ENCODE peak calls at places on chromosomes 2 and 18, in four cellular contexts. I, B, M and U are unnamed samples.

GRCh38 chr2:46846454-46846990 is 69.1 kb downstream of the MCFD2 start:
- DNase-seq in I (no peak), B (no peak), M (peak), U (no peak)

GRCh38 chr18:44837491-44838185 is 156.9 kb downstream of the SETBP1 start:
- DNase-seq in I (no peak), B (no peak), M (no peak), U (no peak)

GRCh38 chr2:65722028-65722427 is 289.6 kb upstream of the SPRED2 start:
- DNase-seq in I (peak), B (peak), M (peak), U (peak)

GRCh38 chr2:131006561-131006960 is 86.7 kb downstream of the FAM168B start:
- DNase-seq in I (no peak), B (no peak), M (no peak), U (no peak)

GRCh38 chr2:106771811-106772210 is 114.2 kb downstream of the ST6GAL2 start:
- DNase-seq in I (no peak), B (no peak), M (no peak), U (no peak)

GRCh38 chr2:97849881-97850540 is 136.6 kb downstream of the ZAP70 start:
- DNase-seq in I (peak), B (no peak), M (no peak), U (peak)

GRCh38 chr18:48762836-48763713 is 187.7 kb downstream of the SMAD7 start:
- DNase-seq in I (no peak), B (no peak), M (no peak), U (no peak)

GRCh38 chr2:7777668-7778067 is 860.5 kb downstream of the RNF144A start:
- DNase-seq in I (no peak), B (no peak), M (no peak), U (no peak)

GRCh38 chr2:204110250-204111183 is 174.0 kb downstream of the ICOS start:
- DNase-seq in I (peak), B (no peak), M (peak), U (peak)

GRCh38 chr2:40128796-40129195 is 323.1 kb downstream of the SLC8A1 start:
- DNase-seq in I (peak), B (no peak), M (no peak), U (no peak)

GRCh38 chr2:106053116-106053515 is 141.0 kb downstream of the UXS1 start:
- DNase-seq in I (peak), B (no peak), M (peak), U (peak)

GRCh38 chr18:28086530-28087172 is 90.3 kb downstream of the CDH2 start:
- DNase-seq in I (peak), B (no peak), M (peak), U (peak)

GRCh38 chr2:201647431-201647830 is 4.1 kb upstream of the TMEM237 start:
- DNase-seq in I (no peak), B (no peak), M (no peak), U (no peak)

GRCh38 chr2:216765810-216766259 is 70.5 kb upstream of the IGFBP5 start:
- DNase-seq in I (no peak), B (peak), M (no peak), U (no peak)

GRCh38 chr2:16546128-16546754 is 119.4 kb downstream of the CYRIA start:
- DNase-seq in I (no peak), B (no peak), M (peak), U (peak)

GRCh38 chr2:20211420-20211819 is 13.5 kb downstream of the SDC1 start:
- DNase-seq in I (no peak), B (no peak), M (no peak), U (no peak)

GRCh38 chr2:181190711-181191110 is 210.3 kb downstream of the UBE2E3 start:
- DNase-seq in I (peak), B (no peak), M (no peak), U (no peak)

GRCh38 chr2:95323347-95324155 is 26.4 kb downstream of the KCNIP3 start:
- DNase-seq in I (peak), B (no peak), M (peak), U (no peak)

GRCh38 chr2:73103018-73103542 is 9.7 kb downstream of the RAB11FIP5 start:
- DNase-seq in I (no peak), B (no peak), M (no peak), U (no peak)

GRCh38 chr18:24414349-24415003 is 12.0 kb upstream of the IMPACT start:
- DNase-seq in I (no peak), B (no peak), M (no peak), U (no peak)

GRCh38 chr2:138716183-138716582 is 64.0 kb downstream of the NXPH2 start:
- DNase-seq in I (peak), B (no peak), M (no peak), U (no peak)

GRCh38 chr18:3008546-3008945 is 4.4 kb downstream of the LPIN2 start:
- DNase-seq in I (peak), B (no peak), M (peak), U (peak)

GRCh38 chr18:59988098-59988706 is 88.4 kb downstream of the PMAIP1 start:
- DNase-seq in I (peak), B (peak), M (peak), U (peak)

GRCh38 chr18:25247725-25248124 is 104.2 kb downstream of the ZNF521 start:
- DNase-seq in I (peak), B (no peak), M (no peak), U (peak)

GRCh38 chr2:162509288-162509968 is 165.5 kb downstream of the GCA start:
- DNase-seq in I (no peak), B (no peak), M (no peak), U (no peak)

GRCh38 chr18:73987247-73987980 is 160.2 kb downstream of the FBXO15 start:
- DNase-seq in I (peak), B (no peak), M (no peak), U (peak)

GRCh38 chr2:26849056-26850001 is 1.4 kb downstream of the DPYSL5 start:
- DNase-seq in I (peak), B (no peak), M (no peak), U (no peak)

GRCh38 chr2:8086796-8087479 is 594.9 kb upstream of the ID2 start:
- DNase-seq in I (peak), B (no peak), M (peak), U (peak)

GRCh38 chr2:2804528-2804927 is 473.5 kb upstream of the MYT1L start:
- DNase-seq in I (no peak), B (no peak), M (no peak), U (no peak)

GRCh38 chr2:20818820-20819219 is 4.1 kb downstream of the LDAH start:
- DNase-seq in I (no peak), B (no peak), M (peak), U (no peak)

GRCh38 chr2:36329251-36329650 is 26.3 kb upstream of the CRIM1 start:
- DNase-seq in I (peak), B (no peak), M (peak), U (peak)

DNA sequence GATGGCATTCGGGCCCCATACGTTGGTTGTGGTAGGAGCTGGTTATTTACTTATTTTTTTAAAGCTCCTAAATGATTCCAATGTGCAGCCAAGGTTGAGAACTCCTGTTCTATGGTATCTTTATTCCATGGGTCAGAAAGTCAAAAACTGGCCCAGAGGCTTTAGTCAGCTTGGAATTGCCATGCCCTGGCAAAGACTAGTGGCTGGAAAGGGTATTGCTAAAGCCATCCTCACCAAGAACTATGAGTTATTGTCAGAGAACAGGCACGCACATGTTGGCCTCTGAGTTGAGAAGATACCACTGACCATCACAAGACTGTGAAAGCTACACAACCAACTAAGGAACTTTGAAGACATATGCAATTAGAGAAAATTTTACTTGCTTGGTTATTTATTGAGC is 47.9 kb upstream of the ACMSD start:
- DNase-seq in I (no peak), B (no peak), M (no peak), U (no peak)
- TF ChIP-seq CTCF in I (no peak), B (no peak), M (peak), U (no peak)

GRCh38 chr2:6139142-6139541 is 447.0 kb downstream of the SOX11 start:
- DNase-seq in I (no peak), B (no peak), M (no peak), U (no peak)
- H3K4me3 ChIP-seq in I (no peak), B (no peak), M (no peak), U (no peak)

DNA sequence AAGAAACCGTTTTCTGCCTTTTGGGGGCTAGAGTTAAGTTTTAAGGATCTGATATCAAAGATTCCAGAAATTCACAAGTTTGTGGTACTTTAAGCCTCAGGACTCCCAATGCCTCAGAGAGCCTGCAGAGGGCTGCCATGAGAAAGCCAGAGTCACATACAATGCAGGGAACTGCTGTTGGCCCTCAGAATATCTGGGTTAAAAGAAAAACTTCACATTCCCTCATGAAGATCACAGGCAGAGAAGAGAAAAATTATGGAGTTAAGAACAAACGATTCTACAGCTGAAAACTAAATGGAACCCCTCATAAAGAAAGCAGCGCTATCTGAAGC is 39.5 kb downstream of the HDAC4 start:
- DNase-seq in I (peak), B (no peak), M (peak), U (peak)
- TF ChIP-seq CTCF in I (peak), B (no peak), M (peak), U (peak)

DNA sequence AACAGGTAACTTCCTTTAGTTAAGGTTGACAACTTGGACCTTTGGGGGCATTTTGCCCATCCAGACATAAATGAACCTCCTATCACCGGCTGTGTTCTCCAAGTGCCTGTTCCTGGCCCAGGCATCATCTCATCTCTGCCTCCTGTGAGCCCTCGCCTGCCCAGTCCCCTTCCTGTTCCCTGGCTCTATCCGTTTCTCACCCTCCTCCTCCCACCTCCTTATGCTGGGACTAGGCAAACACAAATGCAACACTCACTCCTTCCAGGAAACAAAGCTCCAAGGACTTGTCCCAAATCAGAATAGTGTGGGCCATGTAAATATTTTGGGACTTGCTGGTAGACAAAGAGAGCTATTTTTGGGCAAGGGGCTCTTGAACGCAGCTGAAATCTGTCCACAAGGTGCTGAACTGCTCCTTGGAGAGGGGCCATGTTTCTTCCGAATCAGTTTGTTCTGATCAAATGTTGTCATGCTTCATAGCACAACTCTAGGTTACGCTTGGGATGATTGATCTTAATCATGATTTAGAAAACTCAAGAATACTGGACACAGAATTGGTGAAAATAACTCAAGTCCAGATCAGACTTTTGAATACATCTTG is 25.3 kb downstream of the MBP start:
- DNase-seq in I (no peak), B (no peak), M (peak), U (no peak)
- H3K4me3 ChIP-seq in I (no peak), B (no peak), M (no peak), U (no peak)

GRCh38 chr2:232438951-232439757 is 16.8 kb upstream of the ALPI start:
- DNase-seq in I (peak), B (no peak), M (no peak), U (no peak)
- TF ChIP-seq CTCF in I (peak), B (peak), M (peak), U (peak)

DNA sequence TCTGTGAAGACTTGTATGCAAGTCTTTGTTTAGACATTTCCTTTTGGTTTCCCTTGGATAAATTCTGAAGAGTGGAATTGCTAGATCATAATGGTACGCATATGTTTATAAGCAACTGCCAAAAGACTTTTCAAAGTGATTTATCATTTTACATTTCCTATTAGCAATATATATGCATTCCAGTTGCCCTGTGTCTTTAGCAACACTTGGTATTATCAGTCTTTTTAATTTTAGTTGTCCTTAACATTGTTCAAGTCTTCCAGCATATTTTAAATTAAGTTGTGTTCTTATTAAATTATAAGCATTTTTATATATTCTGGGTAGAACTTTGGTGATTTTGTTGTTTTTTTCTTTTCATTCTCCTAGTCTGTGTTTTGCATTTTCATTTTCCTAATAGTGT is 81.8 kb downstream of the EML6 start:
- DNase-seq in I (no peak), B (no peak), M (no peak), U (no peak)
- H3K4me3 ChIP-seq in I (no peak), B (no peak), M (no peak), U (no peak)

DNA sequence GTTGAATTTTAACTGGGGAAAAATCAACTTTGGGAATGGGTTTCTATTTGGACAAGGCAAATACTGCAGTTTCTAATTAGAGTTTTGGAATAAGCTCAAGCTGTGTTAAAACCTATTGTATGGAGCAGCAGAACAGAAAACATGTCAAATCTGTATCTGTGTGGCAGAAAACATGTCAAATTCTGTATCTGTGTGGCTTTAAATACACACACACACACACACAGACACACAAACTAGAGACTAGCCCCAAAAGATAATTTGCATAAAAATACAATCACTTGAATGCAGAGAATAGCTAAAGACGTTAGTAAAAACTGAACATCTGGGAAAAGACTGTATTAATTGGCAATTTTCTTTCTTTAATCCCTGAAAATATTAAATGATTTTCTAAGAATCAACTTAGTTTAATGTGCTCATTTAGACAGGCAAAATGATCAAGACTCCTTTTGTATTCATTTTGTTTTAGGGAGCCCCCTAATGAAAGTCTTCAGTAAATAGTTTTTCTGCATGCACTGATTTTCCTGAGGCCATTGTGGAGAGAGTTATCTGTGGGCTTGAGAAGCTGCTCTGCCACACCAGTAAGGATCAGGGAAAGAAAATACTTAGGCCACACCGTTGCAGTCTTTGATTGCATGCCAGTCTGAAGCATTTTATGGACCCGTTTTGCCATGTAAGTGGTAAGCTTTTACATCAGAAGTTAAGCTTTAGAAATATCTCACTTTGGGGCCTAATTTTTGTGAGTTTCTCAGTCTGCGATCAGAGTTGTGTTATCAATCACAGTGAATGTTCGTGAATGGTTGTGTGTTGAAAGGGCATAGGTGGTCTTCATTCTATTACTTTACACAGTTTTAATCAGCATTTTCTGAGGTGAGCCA is 2.2 kb downstream of the SPATS2L start:
- DNase-seq in I (peak), B (no peak), M (no peak), U (peak)
- TF ChIP-seq CTCF in I (peak), B (no peak), M (no peak), U (no peak)

GRCh38 chr2:101697124-101697793 is at the start of gene MAP4K4:
- DNase-seq in I (peak), B (peak), M (peak), U (peak)
- H3K4me3 ChIP-seq in I (peak), B (peak), M (peak), U (peak)